ENCODE peak calls at places on chromosomes 1 and 21, in nine cellular contexts. S, Q, W, V, D, R, F, U and N are unnamed samples.

GRCh38 chr21:39321424-39321823 is 8.0 kb upstream of the BRWD1 start:
- DNase-seq in S (no peak), D (no peak), U (peak; percentile 72), R (no peak), W (no peak), Q (no peak), F (no peak), V (no peak), N (no peak)

GRCh38 chr21:46117586-46118304 is 19.8 kb downstream of the COL6A2 start:
- DNase-seq in R (peak; percentile 60), S (peak; percentile 24), U (no peak), D (peak; percentile 9), W (no peak), Q (peak; percentile 13), F (no peak), V (peak; percentile 3), N (peak; percentile 38)

GRCh38 chr1:111754964-111755320 is 759 bp upstream of the DDX20 start:
- DNase-seq in F (peak; percentile 69), Q (no peak), D (peak; percentile 46), R (peak; percentile 71), U (peak; percentile 43), W (no peak), S (peak; percentile 44), V (peak; percentile 41), N (peak; percentile 77)

GRCh38 chr1:101330427-101331130 is 93.8 kb downstream of the S1PR1 start:
- DNase-seq in S (no peak), V (no peak), Q (no peak), F (peak; percentile 20), R (no peak), W (no peak), D (no peak), U (no peak), N (no peak)

GRCh38 chr1:219517031-219517430 is 95.9 kb downstream of the ZC3H11B start:
- DNase-seq in U (peak; percentile 73), W (no peak), V (no peak), Q (no peak), D (no peak), S (no peak), F (no peak), R (no peak), N (no peak)

GRCh38 chr1:33383974-33384767 is 46.7 kb downstream of the PHC2 start:
- DNase-seq in U (peak; percentile 70), V (no peak), F (no peak), S (no peak), W (peak; percentile 52), R (no peak), D (no peak), Q (no peak), N (peak; percentile 87)

GRCh38 chr1:202615501-202616354 is 94.5 kb downstream of the SYT2 start:
- DNase-seq in F (no peak), S (peak; percentile 56), R (no peak), Q (no peak), V (no peak), D (peak; percentile 49), U (no peak), W (no peak), N (no peak)

GRCh38 chr1:85088408-85088784 is 40.1 kb upstream of the MCOLN3 start:
- DNase-seq in Q (no peak), D (no peak), R (no peak), F (no peak), V (no peak), U (no peak), S (no peak), W (no peak), N (no peak)

GRCh38 chr1:247079141-247079874 is 697 bp upstream of the ZNF670 start:
- DNase-seq in D (no peak), Q (no peak), U (no peak), F (peak; percentile 52), V (no peak), R (no peak), S (no peak), W (no peak), N (peak; percentile 5)

GRCh38 chr1:15370781-15371467 is 38.8 kb upstream of the EFHD2 start:
- DNase-seq in Q (peak; percentile 52), U (no peak), F (no peak), V (peak; percentile 76), W (no peak), S (no peak), R (no peak), D (peak; percentile 56), N (no peak)

GRCh38 chr1:203675596-203676347 is 49.1 kb downstream of the ATP2B4 start:
- DNase-seq in W (no peak), R (no peak), S (no peak), D (no peak), U (no peak), Q (no peak), F (no peak), V (peak; percentile 81), N (no peak)

GRCh38 chr1:212942679-212943392 is 7.5 kb upstream of the VASH2 start:
- DNase-seq in R (no peak), D (no peak), U (no peak), Q (no peak), S (no peak), W (no peak), F (no peak), V (no peak), N (no peak)

GRCh38 chr1:51168946-51169345 is 66.9 kb downstream of the C1orf185 start:
- DNase-seq in D (no peak), U (no peak), W (no peak), R (no peak), S (no peak), Q (no peak), V (no peak), F (no peak), N (no peak)

GRCh38 chr1:100835866-100836842 is 58.5 kb downstream of the EXTL2 start:
- DNase-seq in S (no peak), V (no peak), U (peak; percentile 86), F (no peak), R (no peak), W (no peak), D (no peak), Q (no peak), N (peak; percentile 6)

GRCh38 chr1:230105245-230105753 is 38.3 kb downstream of the GALNT2 start:
- DNase-seq in Q (no peak), V (no peak), F (no peak), S (no peak), U (no peak), W (no peak), D (no peak), R (no peak), N (no peak)

GRCh38 chr1:211739671-211740411 is 64.4 kb upstream of the NEK2 start:
- DNase-seq in F (no peak), Q (no peak), U (no peak), V (no peak), R (no peak), D (no peak), W (no peak), S (no peak), N (no peak)

GRCh38 chr1:22781483-22781882 is 70.8 kb downstream of the EPHB2 start:
- DNase-seq in W (no peak), U (no peak), D (no peak), F (no peak), V (no peak), S (no peak), Q (no peak), R (no peak), N (no peak)

DNA sequence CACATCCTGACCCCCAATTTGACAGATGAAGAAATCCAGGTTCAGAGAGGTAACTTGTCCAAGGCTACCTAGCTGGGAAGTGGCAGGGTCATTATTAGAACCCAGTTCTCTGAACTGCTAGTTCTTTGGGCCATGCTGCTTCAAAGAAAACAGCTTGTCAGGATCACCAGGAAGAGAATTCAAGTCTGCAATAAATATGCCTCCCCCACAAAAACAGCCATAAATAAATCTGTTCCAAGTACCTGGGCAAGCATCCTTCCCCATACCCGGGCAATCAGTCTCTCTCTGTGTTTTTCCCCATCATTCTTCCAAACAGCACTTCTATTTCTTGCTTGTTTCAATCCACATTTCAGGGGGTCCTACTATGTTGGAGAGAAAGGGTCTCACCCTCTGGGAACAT is 34.1 kb downstream of the SLC9A1 start:
- DNase-seq in F (no peak), R (no peak), V (no peak), Q (no peak), U (no peak), W (no peak), S (no peak), D (no peak), N (no peak)
- H3K4me3 ChIP-seq in F (no peak overlapping the region), R (no peak overlapping the region), V (no peak overlapping the region), Q (no peak overlapping the region), U (no peak overlapping the region), W (no peak overlapping the region), S (no peak overlapping the region), D (no peak overlapping the region), N (no peak overlapping the region)

DNA sequence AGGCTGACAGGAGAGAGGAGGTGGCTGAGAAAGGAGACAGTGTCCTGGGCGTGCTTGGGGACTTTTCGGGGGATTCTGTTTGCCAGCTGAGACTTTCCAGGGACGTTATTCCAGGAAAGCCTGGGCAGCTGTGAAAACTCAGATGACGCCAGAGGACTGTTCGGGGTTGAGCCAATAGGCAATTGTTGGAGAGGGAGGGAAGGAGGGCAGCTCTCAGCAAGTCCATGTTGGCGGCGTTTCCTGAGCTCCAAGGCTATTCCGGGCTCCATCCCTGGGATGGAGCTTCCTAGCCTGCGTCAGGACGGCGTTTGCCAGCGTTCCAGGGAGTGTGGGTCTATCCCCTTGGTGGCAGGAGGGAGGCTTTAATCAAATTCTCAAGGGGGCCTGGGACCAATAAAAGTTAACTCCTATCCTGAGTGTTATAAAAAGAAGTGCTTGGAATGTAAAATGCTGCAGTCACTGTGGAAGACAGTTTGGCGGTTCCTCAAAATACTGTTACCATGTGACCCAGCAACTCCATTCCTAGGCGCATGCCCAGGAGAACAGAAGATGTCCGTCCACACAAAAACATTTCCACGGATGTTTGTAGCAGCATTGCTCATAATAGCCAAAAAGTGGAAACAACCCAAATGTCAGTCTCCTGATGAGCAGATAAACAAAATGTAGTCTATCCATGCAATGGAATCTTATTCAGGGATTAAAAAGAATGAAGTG is 15.2 kb downstream of the SLC27A3 start:
- DNase-seq in V (peak; percentile 61), W (no peak), R (no peak), D (peak; percentile 77), S (peak; percentile 77), F (peak; percentile 76), Q (peak; percentile 90), U (no peak), N (peak; percentile 79)
- TF ChIP-seq CTCF in V (no peak), W (no peak), R (no peak), D (no peak), S (no peak), F (no peak), Q (no peak), U (no peak), N (no peak)

DNA sequence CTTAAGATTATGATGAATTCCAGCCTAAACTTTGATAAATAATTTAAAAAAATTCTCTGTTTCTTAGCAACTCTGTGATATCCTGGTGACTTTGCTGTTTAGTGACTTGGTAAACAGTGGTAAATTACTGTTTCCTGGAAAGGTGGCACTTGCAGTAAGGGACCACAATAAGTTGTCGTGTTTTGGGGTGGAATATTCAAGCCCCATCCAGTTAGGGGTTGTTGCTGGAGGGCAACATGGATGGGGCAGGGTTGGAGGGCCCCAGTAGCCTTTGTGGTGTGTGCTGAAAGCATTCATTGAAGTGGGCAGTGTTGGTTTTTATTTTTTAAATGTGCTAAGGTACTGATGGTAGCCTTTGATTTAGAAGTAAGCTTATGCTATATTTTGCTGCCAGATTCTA is 30.3 kb downstream of the PRDM2 start:
- DNase-seq in S (no peak), Q (no peak), U (no peak), W (no peak), V (no peak), R (no peak), F (no peak), D (no peak), N (no peak)
- H3K4me3 ChIP-seq in S (no peak overlapping the region), Q (no peak overlapping the region), U (no peak overlapping the region), W (no peak overlapping the region), V (no peak overlapping the region), R (no peak overlapping the region), F (no peak overlapping the region), D (no peak overlapping the region), N (no peak overlapping the region)

GRCh38 chr1:12412439-12412838 is 182.6 kb downstream of the VPS13D start:
- DNase-seq in U (no peak), R (no peak), D (no peak), S (no peak), W (no peak), F (no peak), Q (no peak), V (no peak), N (no peak)
- TF ChIP-seq CTCF in U (no peak), R (no peak), D (no peak), S (no peak), W (no peak), F (no peak), Q (no peak), V (no peak), N (no peak)